ENCODE peak calls at places on chromosomes 7 and 10, in eight cellular contexts. R is neural crest cell, O is B cell, Y is cardiac muscle cell, V is BJ, X is cardiac fibroblast, C is MCF 10A, B is fibroblast of the aortic adventitia. W is an unnamed sample.

GRCh38 chr10:76675561-76675950 is 962.1 kb downstream of the KCNMA1 start:
- DNase-seq in B (no peak), R (no peak), Y (no peak), O (no peak), C (no peak), X (no peak), V (no peak), W (no peak)

GRCh38 chr10:113069595-113069994 is 119.5 kb downstream of the TCF7L2 start:
- DNase-seq in V (no peak), C (peak; percentile 49), R (no peak), O (no peak), B (no peak), Y (no peak), X (no peak), W (no peak)

GRCh38 chr10:13560597-13560996 is 26.2 kb upstream of the PRPF18 start:
- DNase-seq in X (peak; percentile 12), R (no peak), O (no peak), Y (no peak), V (no peak), C (peak; percentile 22), B (peak; percentile 49), W (no peak)

GRCh38 chr10:114715171-114715670 is 57.1 kb upstream of the ABLIM1 start:
- DNase-seq in R (no peak), X (peak; percentile 71), B (peak; percentile 85), Y (no peak), C (peak; percentile 49), O (no peak), V (peak; percentile 36), W (no peak)

GRCh38 chr7:36127075-36127740 is 25.8 kb upstream of the EEPD1 start:
- DNase-seq in B (no peak), X (peak; percentile 27), V (no peak), C (peak; percentile 18), O (no peak), R (no peak), Y (no peak), W (no peak)

GRCh38 chr10:50625663-50626062 is 1.9 kb upstream of the SGMS1 start:
- DNase-seq in V (no peak), Y (peak; percentile 21), O (no peak), C (peak; percentile 20), R (no peak), B (peak; percentile 47), X (no peak), W (no peak)

GRCh38 chr10:93615576-93615975 is 3.2 kb downstream of the PDE6C start:
- DNase-seq in C (no peak), V (no peak), Y (no peak), X (no peak), R (no peak), B (no peak), O (peak; percentile 6), W (no peak)

GRCh38 chr7:128366986-128367385 is 5.5 kb upstream of the PRRT4 start:
- DNase-seq in C (no peak), R (no peak), X (no peak), Y (no peak), O (no peak), V (no peak), B (no peak), W (no peak)

GRCh38 chr7:98163269-98163668 is 48.0 kb upstream of the BHLHA15 start:
- DNase-seq in Y (no peak), X (no peak), R (no peak), B (no peak), V (no peak), C (no peak), O (no peak), W (no peak)

GRCh38 chr10:10901906-10902305 is 115.8 kb upstream of the CELF2 start:
- DNase-seq in C (no peak), X (no peak), V (no peak), R (no peak), B (no peak), Y (no peak), O (no peak), W (no peak)

GRCh38 chr10:124526621-124527267 is 65.1 kb downstream of the LHPP start:
- DNase-seq in V (no peak), O (no peak), C (no peak), R (no peak), B (no peak), Y (no peak), X (no peak), W (peak; percentile 10)

GRCh38 chr7:143316492-143316891 is 581 bp downstream of the CLCN1 start:
- DNase-seq in B (no peak), Y (no peak), X (no peak), C (no peak), R (no peak), O (no peak), V (no peak), W (no peak)

GRCh38 chr7:133633055-133633454 is 380.2 kb downstream of the EXOC4 start:
- DNase-seq in V (no peak), B (peak; percentile 59), Y (no peak), X (peak; percentile 77), C (peak; percentile 62), O (no peak), R (no peak), W (no peak)

GRCh38 chr10:15515207-15515606 is 144.1 kb upstream of the FAM171A1 start:
- DNase-seq in O (no peak), C (peak; percentile 6), B (no peak), X (no peak), R (no peak), Y (no peak), V (peak; percentile 20), W (no peak)

GRCh38 chr10:52864459-52865106 is 92.0 kb upstream of the MBL2 start:
- DNase-seq in O (no peak), C (peak; percentile 92), Y (no peak), X (peak; percentile 92), B (peak; percentile 77), R (no peak), V (peak; percentile 89), W (no peak)

GRCh38 chr7:15326044-15326644 is 235.7 kb downstream of the AGMO start:
- DNase-seq in Y (peak; percentile 35), O (no peak), V (no peak), C (peak; percentile 24), B (peak; percentile 57), X (peak; percentile 73), R (no peak), W (no peak)

GRCh38 chr10:15764867-15765454 is 45.2 kb upstream of the ITGA8 start:
- DNase-seq in B (no peak), X (no peak), C (no peak), V (no peak), R (no peak), O (no peak), Y (no peak), W (no peak)

GRCh38 chr10:79180619-79181221 is 112.0 kb downstream of the ZMIZ1 start:
- DNase-seq in C (no peak), R (no peak), B (no peak), V (no peak), X (no peak), Y (no peak), O (no peak), W (no peak)

GRCh38 chr7:83640731-83641533 is 8.0 kb downstream of the SEMA3E start:
- DNase-seq in X (no peak), B (no peak), R (no peak), O (no peak), C (no peak), V (no peak), Y (no peak), W (no peak)

GRCh38 chr10:81179324-81179723 is 641.6 kb downstream of the SH2D4B start:
- DNase-seq in O (no peak), B (no peak), C (no peak), R (no peak), X (no peak), Y (no peak), V (no peak), W (no peak)

GRCh38 chr10:81177651-81178244 is 640.0 kb downstream of the SH2D4B start:
- DNase-seq in O (no peak), V (no peak), Y (no peak), B (no peak), C (peak; percentile 42), R (no peak), X (no peak), W (no peak)

GRCh38 chr10:81182296-81182695 is 644.6 kb downstream of the SH2D4B start:
- DNase-seq in V (no peak), B (no peak), O (no peak), Y (no peak), C (no peak), R (no peak), X (no peak), W (no peak)

DNA sequence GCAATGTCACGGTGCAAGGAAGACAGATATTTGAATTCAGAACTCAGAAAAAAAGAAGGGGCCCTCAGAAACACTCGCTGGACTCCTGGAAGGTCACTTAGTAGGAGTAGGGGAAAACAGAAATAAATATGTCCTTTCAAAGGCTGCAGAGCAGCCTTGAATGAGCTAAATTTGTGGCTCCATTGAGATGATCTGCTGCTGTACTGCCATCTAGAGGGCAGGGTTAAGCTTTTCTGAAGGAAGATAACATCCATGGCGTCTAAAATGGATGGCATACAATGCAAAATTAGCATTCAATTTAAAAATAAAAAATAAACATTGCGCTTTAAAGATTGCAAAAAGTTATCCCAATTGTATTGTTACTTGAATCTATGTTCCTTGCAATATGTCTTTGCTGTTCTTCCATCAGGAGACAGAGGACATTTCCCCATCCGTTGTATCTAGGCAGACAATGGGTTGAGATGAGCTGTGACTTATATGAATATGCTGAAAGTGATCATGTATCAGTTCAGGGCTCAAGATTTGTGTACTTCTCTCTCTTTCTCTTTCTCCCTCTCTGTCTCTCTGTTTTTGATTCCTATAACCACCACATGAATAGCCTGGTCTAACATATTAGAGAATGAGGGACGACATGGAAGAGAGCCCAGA is 642.2 kb downstream of the SH2D4B start:
- DNase-seq in O (no peak), B (no peak), C (peak; percentile 53), X (peak; percentile 20), R (peak; percentile 1), Y (peak; percentile 28), V (no peak), W (no peak)
- TF ChIP-seq CTCF in O (no peak), B (no peak), C (peak; percentile 44), X (peak; percentile 31), R (peak; percentile 66), Y (no peak), V (no peak), W (no peak)

GRCh38 chr10:120347644-120348043 is 109.4 kb upstream of the PLPP4 start:
- DNase-seq in B (no peak), Y (no peak), O (no peak), X (no peak), C (no peak), R (no peak), V (no peak), W (no peak)
- TF ChIP-seq CTCF in B (no peak), Y (no peak), O (no peak), X (no peak), C (no peak), R (no peak), V (no peak), W (no peak)

GRCh38 chr7:6423942-6424701 is 23.6 kb downstream of the DAGLB start:
- DNase-seq in V (no peak), B (peak; percentile 28), X (no peak), C (peak; percentile 57), R (no peak), Y (no peak), O (no peak), W (no peak)
- TF ChIP-seq CTCF in V (no peak), B (no peak), X (no peak), C (peak; percentile 19), R (no peak), Y (no peak), O (no peak), W (no peak)

DNA sequence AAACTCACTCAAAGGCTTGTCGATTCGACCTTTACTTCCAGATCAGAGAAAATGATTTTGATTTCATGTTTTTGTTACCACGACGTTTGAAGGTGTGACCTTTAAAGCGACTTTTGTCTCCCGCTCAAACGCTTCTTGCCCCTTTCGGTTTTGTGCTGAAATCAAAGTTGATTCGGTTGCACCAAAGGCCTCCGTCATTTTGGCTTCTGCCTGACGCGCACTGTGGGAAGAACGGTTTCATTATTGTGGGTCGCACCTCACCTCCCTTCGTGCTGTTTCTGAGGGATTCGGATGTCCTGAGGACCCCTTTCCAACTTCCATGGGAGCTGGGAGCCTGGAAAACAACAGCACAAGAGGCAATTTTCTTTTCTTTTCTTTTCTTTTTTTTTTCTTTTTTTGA is 176.9 kb downstream of the DNAJB6 start:
- DNase-seq in C (no peak), Y (no peak), R (no peak), O (no peak), B (no peak), V (no peak), X (no peak), W (no peak)
- TF ChIP-seq CTCF in C (no peak), Y (no peak), R (no peak), O (no peak), B (no peak), V (no peak), X (no peak), W (no peak)